ENCODE peak calls at places on chromosomes 12 and 14, in five cellular contexts. O is neuronal stem cell; X is tibial nerve; T is IMR-90; F is CD4-positive, CD25-positive, alpha-beta regulatory T cell. A is an unnamed sample. For H3K4me1, the result is how much of the 10 kb centered on the place peaks cover.

GRCh38 chr12:14913381-14913781 is 25.0 kb downstream of the ERP27 start:
- DNase-seq in F (no peak), T (no peak), O (no peak), X (no peak), A (no peak)

GRCh38 chr12:99146185-99146584 is 501.1 kb downstream of the APAF1 start:
- DNase-seq in T (no peak), X (no peak), F (no peak), O (no peak), A (no peak)

GRCh38 chr12:129771238-129771637 is 132.6 kb downstream of the TMEM132D start:
- DNase-seq in O (no peak), T (no peak), F (no peak), X (no peak), A (no peak)

GRCh38 chr12:125852116-125852515 is 786.9 kb downstream of the AACS start:
- DNase-seq in X (no peak), O (no peak), T (no peak), F (no peak), A (no peak)

GRCh38 chr12:100919116-100919515 is 124.5 kb downstream of the ANO4 start:
- DNase-seq in X (no peak), F (no peak), T (peak), O (no peak), A (no peak)

GRCh38 chr12:6935551-6936377 is 7.9 kb upstream of the RNU7-1 start:
- DNase-seq in X (no peak), F (no peak), T (no peak), O (no peak), A (no peak)

GRCh38 chr12:57766464-57767311 is at the start of gene CYP27B1:
- DNase-seq in T (peak), X (no peak), F (no peak), O (no peak), A (no peak)

GRCh38 chr14:57871487-57872080 is 5.7 kb upstream of the SLC35F4 start:
- DNase-seq in F (no peak), X (no peak), T (peak), O (peak), A (peak)

GRCh38 chr12:76878045-76878898 is 547 bp downstream of the CSRP2 start:
- DNase-seq in O (peak), F (no peak), T (no peak), X (no peak), A (peak)

GRCh38 chr14:77883479-77884238 is 83.8 kb downstream of the ADCK1 start:
- DNase-seq in F (no peak), X (no peak), T (no peak), O (no peak), A (no peak)

GRCh38 chr12:120054293-120054692 is 62.3 kb downstream of the RAB35 start:
- DNase-seq in F (no peak), X (no peak), T (no peak), O (no peak), A (no peak)

GRCh38 chr12:82866227-82866803 is 179.6 kb downstream of the TMTC2 start:
- DNase-seq in O (no peak), F (no peak), X (no peak), T (no peak), A (no peak)

GRCh38 chr14:50198503-50198902 is 32.9 kb downstream of the SOS2 start:
- DNase-seq in O (no peak), F (no peak), T (no peak), X (no peak), A (no peak)

GRCh38 chr12:54259194-54260011 is 20.5 kb downstream of the CBX5 start:
- DNase-seq in X (peak), F (peak), O (peak), T (peak), A (peak)

GRCh38 chr12:31966558-31967205 is 7.5 kb downstream of the RESF1 start:
- DNase-seq in T (no peak), X (no peak), O (no peak), F (no peak), A (no peak)

GRCh38 chr12:131112690-131113290 is 159.1 kb downstream of the ADGRD1 start:
- DNase-seq in T (no peak), X (no peak), O (no peak), F (no peak), A (peak)

GRCh38 chr12:89704457-89704856 is 4.2 kb downstream of the ATP2B1 start:
- DNase-seq in X (no peak), T (no peak), F (no peak), O (no peak), A (no peak)

GRCh38 chr14:65656554-65656953 is 244.0 kb downstream of the FUT8 start:
- DNase-seq in O (no peak), F (no peak), X (no peak), T (no peak), A (no peak)

GRCh38 chr12:125092108-125092871 is 27.1 kb downstream of the AACS start:
- DNase-seq in T (no peak), O (no peak), F (no peak), X (no peak), A (no peak)

GRCh38 chr12:47757840-47758583 is 668 bp downstream of the RAPGEF3 start:
- DNase-seq in X (no peak), O (no peak), F (no peak), T (no peak), A (no peak)

GRCh38 chr12:89256060-89256459 is 96.2 kb downstream of the DUSP6 start:
- DNase-seq in O (no peak), X (no peak), T (no peak), F (no peak), A (no peak)

GRCh38 chr12:53948650-53949593 is 5.8 kb upstream of the HOXC12 start:
- DNase-seq in T (no peak), O (no peak), X (no peak), F (no peak), A (peak)

GRCh38 chr14:90778468-90779255 is 37.6 kb downstream of the TTC7B start:
- DNase-seq in X (no peak), T (no peak), O (no peak), F (no peak), A (no peak)
- H3K4me1 ChIP-seq in X (under half), T (under half), O (under half), F (under half), A (under half)

GRCh38 chr12:107032266-107032665 is 45.3 kb upstream of the MTERF2 start:
- DNase-seq in T (no peak), F (no peak), O (no peak), X (no peak), A (no peak)
- H3K4me1 ChIP-seq in T (under half), F (under half), O (under half), X (under half), A (under half)

GRCh38 chr12:10722905-10723866 is at the start of gene YBX3:
- DNase-seq in X (peak), T (peak), F (no peak), O (peak), A (peak)

GRCh38 chr12:10719482-10719881 is 3.6 kb downstream of the YBX3 start:
- DNase-seq in X (no peak), O (no peak), F (no peak), T (no peak), A (no peak)

GRCh38 chr12:10722502-10722904 is 620 bp downstream of the YBX3 start:
- DNase-seq in O (peak), T (peak), F (no peak), X (no peak), A (peak)

GRCh38 chr12:10720974-10721565 is 2.1 kb downstream of the YBX3 start:
- DNase-seq in X (no peak), F (no peak), T (no peak), O (no peak), A (peak)

DNA sequence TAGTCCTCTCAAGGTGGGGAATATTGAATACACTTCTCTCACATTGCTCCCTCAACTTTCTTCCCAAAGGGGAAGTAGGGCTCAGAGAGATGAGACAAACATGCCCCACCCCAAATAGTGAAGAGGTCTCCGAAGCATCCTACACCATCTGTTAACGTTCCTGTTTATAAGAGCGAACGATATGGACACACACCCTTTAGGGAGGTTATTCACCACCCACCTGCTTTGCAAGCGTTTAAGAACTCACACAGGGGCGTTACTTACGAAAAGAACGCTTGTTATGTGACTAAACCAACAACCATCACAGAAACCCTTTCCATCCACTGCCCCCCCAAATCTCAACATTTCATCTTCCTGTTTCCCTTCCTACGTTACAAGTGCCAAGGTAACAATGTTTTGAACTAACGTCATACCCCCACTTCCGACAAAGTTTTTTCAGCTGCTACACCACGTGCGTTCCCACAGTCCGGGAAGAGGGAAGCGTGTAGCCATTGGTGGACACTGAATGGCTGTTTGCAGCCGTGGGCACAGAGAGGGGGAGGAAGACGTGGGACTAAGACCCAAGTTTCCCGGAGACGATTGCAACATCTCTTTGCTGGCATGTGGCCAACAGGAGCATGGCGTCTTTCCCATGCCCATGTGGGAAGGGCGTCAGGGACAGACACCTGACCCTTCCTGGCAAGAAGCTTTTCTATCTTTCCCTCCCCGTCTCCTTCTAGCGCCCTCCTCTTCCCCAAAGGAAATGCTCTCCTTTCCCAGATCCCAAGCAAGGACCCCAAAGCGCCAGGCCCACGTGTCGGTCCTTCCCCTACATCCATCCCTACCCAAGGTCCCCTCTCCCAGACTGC is 1.2 kb downstream of the YBX3 start:
- DNase-seq in O (peak), T (peak), X (peak), F (no peak), A (peak)
- H3K4me1 ChIP-seq in O (under half), T (under half), X (under half), F (under half), A (under half)

GRCh38 chr12:92403210-92404175 is 257.8 kb upstream of the BTG1 start:
- DNase-seq in F (peak), O (no peak), X (no peak), T (no peak), A (no peak)

GRCh38 chr12:92411687-92412086 is 266.0 kb upstream of the BTG1 start:
- DNase-seq in O (no peak), T (no peak), X (no peak), F (no peak), A (no peak)

GRCh38 chr12:92404259-92404894 is 258.7 kb upstream of the BTG1 start:
- DNase-seq in O (no peak), F (no peak), X (no peak), T (no peak), A (no peak)

GRCh38 chr12:92404921-92405320 is 259.3 kb upstream of the BTG1 start:
- DNase-seq in O (no peak), X (no peak), T (no peak), F (no peak), A (no peak)

GRCh38 chr12:92408072-92408900 is 262.6 kb upstream of the BTG1 start:
- DNase-seq in T (no peak), X (no peak), O (no peak), F (peak), A (peak)
- H3K4me1 ChIP-seq in T (under half), X (under half), O (under half), F (under half), A (under half)

GRCh38 chr12:46389130-46389616 is 16.6 kb upstream of the SLC38A2 start:
- DNase-seq in T (peak), F (no peak), X (peak), O (no peak), A (no peak)
- H3K4me1 ChIP-seq in T (under half), F (under half), X (under half), O (under half), A (half or more)

DNA sequence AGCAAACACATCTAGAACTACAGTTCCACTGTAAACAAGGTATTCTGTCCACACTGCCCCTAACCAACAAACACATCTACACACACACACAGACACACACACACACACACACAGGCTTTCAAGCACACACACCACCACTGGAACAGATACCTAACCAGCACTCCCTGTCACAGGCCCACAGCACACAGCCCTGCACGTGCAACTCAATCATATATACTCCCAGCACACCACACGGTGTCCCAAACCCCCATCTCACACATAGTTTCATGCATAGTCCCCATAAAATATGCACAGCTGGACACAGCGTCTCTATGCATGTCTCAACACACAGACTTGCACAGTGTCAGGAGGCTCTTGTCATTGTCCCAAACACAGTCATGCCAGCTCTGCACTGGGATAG is 27.6 kb downstream of the KRT8 start:
- DNase-seq in O (no peak), T (no peak), F (no peak), X (no peak), A (no peak)
- H3K4me1 ChIP-seq in O (under half), T (under half), F (under half), X (under half), A (under half)

GRCh38 chr14:73752297-73752992 is 38.3 kb upstream of the PNMA1 start:
- DNase-seq in O (no peak), T (peak), X (no peak), F (no peak), A (peak)

GRCh38 chr14:73749706-73750105 is 35.5 kb upstream of the PNMA1 start:
- DNase-seq in X (no peak), F (no peak), T (no peak), O (no peak), A (no peak)

GRCh38 chr14:73751157-73751691 is 37.0 kb upstream of the PNMA1 start:
- DNase-seq in O (no peak), X (no peak), F (no peak), T (no peak), A (no peak)

GRCh38 chr14:73748858-73749357 is 34.7 kb upstream of the PNMA1 start:
- DNase-seq in X (no peak), O (no peak), F (no peak), T (no peak), A (no peak)

DNA sequence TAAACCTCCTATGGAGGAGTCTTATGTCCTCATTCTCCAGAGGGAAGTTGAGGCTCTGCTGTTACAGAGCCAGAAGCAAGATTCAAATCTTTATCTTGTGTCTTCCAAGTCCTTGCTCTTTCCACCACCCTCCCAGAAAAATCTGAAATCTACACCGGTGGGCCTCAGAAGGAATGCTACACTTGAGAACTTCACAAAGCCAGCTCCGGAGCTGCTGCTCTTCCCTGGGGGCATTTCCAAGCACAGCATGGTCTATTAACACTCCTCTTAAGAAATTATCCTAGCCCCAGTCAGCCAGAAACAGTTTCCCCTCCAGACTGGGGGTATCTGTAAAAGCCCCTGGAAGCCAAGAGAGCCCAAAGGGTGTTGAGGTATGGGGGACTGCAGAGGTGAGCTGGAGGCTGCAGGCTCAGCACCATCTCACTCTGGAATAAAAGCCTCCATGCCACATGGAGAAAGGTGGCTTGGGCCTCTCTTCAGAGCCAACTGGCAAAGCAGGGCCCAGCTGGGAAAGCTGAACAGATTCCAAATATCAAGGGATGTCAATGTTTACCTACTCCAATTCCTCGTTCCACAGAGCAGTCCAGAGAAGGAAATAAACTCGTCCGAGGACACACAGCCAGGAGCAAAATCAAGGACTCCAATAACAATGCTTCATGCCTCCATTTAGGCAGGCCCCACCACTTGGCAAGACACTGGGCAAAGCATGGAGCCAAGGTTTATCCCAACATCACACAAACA is 36.1 kb upstream of the PNMA1 start:
- DNase-seq in O (no peak), T (no peak), X (no peak), F (no peak), A (no peak)
- H3K4me1 ChIP-seq in O (under half), T (half or more), X (under half), F (half or more), A (half or more)